ENCODE peak calls at places on chromosomes 4 and X, in seven cellular contexts. One of them, this sample, is unnamed.

GRCh38 chr4:145613546-145614234 is 5.5 kb upstream of the MMAA start:
- DNase-seq in esophagus squamous epithelium: no peak
- DNase-seq in tibial nerve: no peak
- DNase-seq in H1: no peak
- DNase-seq in right lobe of liver: no peak
- DNase-seq in thyroid gland: no peak
- DNase-seq in lower leg skin: no peak
- DNase-seq in this sample: no peak

GRCh38 chr4:73440653-73441052 is 4.6 kb downstream of the AFP start:
- DNase-seq in lower leg skin: no peak
- DNase-seq in tibial nerve: no peak
- DNase-seq in H1: no peak
- DNase-seq in right lobe of liver: no peak
- DNase-seq in thyroid gland: no peak
- DNase-seq in esophagus squamous epithelium: no peak
- DNase-seq in this sample: no peak

GRCh38 chrX:97096385-97096784 is 212.7 kb downstream of the RPA4 start:
- DNase-seq in H1: no peak
- DNase-seq in thyroid gland: no peak
- DNase-seq in right lobe of liver: no peak
- DNase-seq in tibial nerve: no peak
- DNase-seq in esophagus squamous epithelium: no peak
- DNase-seq in lower leg skin: no peak
- DNase-seq in this sample: no peak

GRCh38 chrX:81201692-81202412 is at the start of the genes HMGN5 and SH3BGRL:
- DNase-seq in esophagus squamous epithelium: peak
- DNase-seq in H1: peak
- DNase-seq in tibial nerve: peak
- DNase-seq in thyroid gland: peak
- DNase-seq in lower leg skin: peak
- DNase-seq in right lobe of liver: peak
- DNase-seq in this sample: peak

GRCh38 chr4:78922207-78922606 is 17.0 kb downstream of the PAQR3 start:
- DNase-seq in lower leg skin: no peak
- DNase-seq in esophagus squamous epithelium: no peak
- DNase-seq in thyroid gland: no peak
- DNase-seq in tibial nerve: no peak
- DNase-seq in H1: no peak
- DNase-seq in right lobe of liver: no peak
- DNase-seq in this sample: no peak

GRCh38 chrX:78708171-78708570 is 39.3 kb upstream of the LPAR4 start:
- DNase-seq in right lobe of liver: no peak
- DNase-seq in H1: peak
- DNase-seq in esophagus squamous epithelium: no peak
- DNase-seq in thyroid gland: no peak
- DNase-seq in lower leg skin: no peak
- DNase-seq in tibial nerve: no peak
- DNase-seq in this sample: no peak

GRCh38 chr4:26861434-26862186 is 969 bp downstream of the STIM2 start:
- DNase-seq in H1: no peak
- DNase-seq in esophagus squamous epithelium: peak
- DNase-seq in thyroid gland: peak
- DNase-seq in tibial nerve: peak
- DNase-seq in right lobe of liver: peak
- DNase-seq in lower leg skin: peak
- DNase-seq in this sample: peak

GRCh38 chr4:154465085-154465484 is 26.5 kb downstream of the DCHS2 start:
- DNase-seq in esophagus squamous epithelium: no peak
- DNase-seq in H1: no peak
- DNase-seq in right lobe of liver: no peak
- DNase-seq in thyroid gland: no peak
- DNase-seq in tibial nerve: no peak
- DNase-seq in lower leg skin: no peak
- DNase-seq in this sample: no peak

GRCh38 chr4:3310301-3311094 is 17.7 kb downstream of the RGS12 start:
- DNase-seq in thyroid gland: no peak
- DNase-seq in tibial nerve: no peak
- DNase-seq in lower leg skin: peak
- DNase-seq in right lobe of liver: peak
- DNase-seq in esophagus squamous epithelium: no peak
- DNase-seq in H1: no peak
- DNase-seq in this sample: peak

GRCh38 chr4:171721937-171722336 is 91.3 kb upstream of the GALNTL6 start:
- DNase-seq in thyroid gland: no peak
- DNase-seq in lower leg skin: no peak
- DNase-seq in tibial nerve: no peak
- DNase-seq in right lobe of liver: no peak
- DNase-seq in H1: no peak
- DNase-seq in esophagus squamous epithelium: no peak
- DNase-seq in this sample: no peak

GRCh38 chr4:55251896-55252295 is 94.1 kb upstream of the SRD5A3 start:
- DNase-seq in tibial nerve: no peak
- DNase-seq in esophagus squamous epithelium: no peak
- DNase-seq in right lobe of liver: no peak
- DNase-seq in lower leg skin: no peak
- DNase-seq in thyroid gland: no peak
- DNase-seq in H1: no peak
- DNase-seq in this sample: no peak

GRCh38 chrX:119041175-119041574 is 31.6 kb upstream of the CT47C1 start:
- DNase-seq in esophagus squamous epithelium: no peak
- DNase-seq in tibial nerve: peak
- DNase-seq in thyroid gland: peak
- DNase-seq in H1: no peak
- DNase-seq in lower leg skin: no peak
- DNase-seq in right lobe of liver: no peak
- DNase-seq in this sample: peak

GRCh38 chrX:38052096-38052495 is 45.7 kb downstream of the SYTL5 start:
- DNase-seq in right lobe of liver: no peak
- DNase-seq in esophagus squamous epithelium: no peak
- DNase-seq in H1: no peak
- DNase-seq in tibial nerve: no peak
- DNase-seq in thyroid gland: no peak
- DNase-seq in lower leg skin: no peak
- DNase-seq in this sample: no peak

GRCh38 chrX:96569034-96569433 is 115.6 kb upstream of the DIAPH2 start:
- DNase-seq in H1: no peak
- DNase-seq in thyroid gland: no peak
- DNase-seq in right lobe of liver: no peak
- DNase-seq in esophagus squamous epithelium: no peak
- DNase-seq in lower leg skin: no peak
- DNase-seq in tibial nerve: no peak
- DNase-seq in this sample: no peak

GRCh38 chr4:81562093-81562492 is 90.4 kb upstream of the RASGEF1B start:
- DNase-seq in tibial nerve: no peak
- DNase-seq in lower leg skin: no peak
- DNase-seq in esophagus squamous epithelium: no peak
- DNase-seq in H1: no peak
- DNase-seq in right lobe of liver: no peak
- DNase-seq in thyroid gland: no peak
- DNase-seq in this sample: no peak

GRCh38 chrX:116873678-116874077 is 410.9 kb upstream of the CT83 start:
- DNase-seq in tibial nerve: no peak
- DNase-seq in thyroid gland: no peak
- DNase-seq in esophagus squamous epithelium: no peak
- DNase-seq in right lobe of liver: no peak
- DNase-seq in H1: no peak
- DNase-seq in lower leg skin: no peak
- DNase-seq in this sample: no peak

GRCh38 chr4:149793459-149793858 is 22.2 kb downstream of the IQCM start:
- DNase-seq in lower leg skin: no peak
- DNase-seq in esophagus squamous epithelium: no peak
- DNase-seq in right lobe of liver: no peak
- DNase-seq in tibial nerve: no peak
- DNase-seq in H1: no peak
- DNase-seq in thyroid gland: no peak
- DNase-seq in this sample: no peak

GRCh38 chrX:154384284-154384892 is 5.3 kb downstream of the EMD start:
- DNase-seq in tibial nerve: no peak
- DNase-seq in right lobe of liver: no peak
- DNase-seq in thyroid gland: peak
- DNase-seq in H1: no peak
- DNase-seq in esophagus squamous epithelium: no peak
- DNase-seq in lower leg skin: no peak
- DNase-seq in this sample: no peak

GRCh38 chr4:114479595-114479994 is 119.0 kb upstream of the UGT8 start:
- DNase-seq in right lobe of liver: no peak
- DNase-seq in tibial nerve: no peak
- DNase-seq in lower leg skin: no peak
- DNase-seq in esophagus squamous epithelium: no peak
- DNase-seq in H1: no peak
- DNase-seq in thyroid gland: no peak
- DNase-seq in this sample: no peak

GRCh38 chrX:38717871-38718270 is 83.4 kb upstream of the MID1IP1 start:
- DNase-seq in thyroid gland: no peak
- DNase-seq in H1: no peak
- DNase-seq in right lobe of liver: no peak
- DNase-seq in esophagus squamous epithelium: no peak
- DNase-seq in tibial nerve: no peak
- DNase-seq in lower leg skin: no peak
- DNase-seq in this sample: no peak

GRCh38 chr4:15749001-15749400 is 29.1 kb upstream of the CD38 start:
- DNase-seq in H1: no peak
- DNase-seq in esophagus squamous epithelium: no peak
- DNase-seq in right lobe of liver: no peak
- DNase-seq in lower leg skin: no peak
- DNase-seq in tibial nerve: no peak
- DNase-seq in thyroid gland: no peak
- DNase-seq in this sample: no peak
- H3K4me3 ChIP-seq in H1: no peak
- H3K4me3 ChIP-seq in esophagus squamous epithelium: no peak
- H3K4me3 ChIP-seq in right lobe of liver: no peak
- H3K4me3 ChIP-seq in lower leg skin: no peak
- H3K4me3 ChIP-seq in tibial nerve: no peak
- H3K4me3 ChIP-seq in thyroid gland: no peak
- H3K4me3 ChIP-seq in this sample: no peak

DNA sequence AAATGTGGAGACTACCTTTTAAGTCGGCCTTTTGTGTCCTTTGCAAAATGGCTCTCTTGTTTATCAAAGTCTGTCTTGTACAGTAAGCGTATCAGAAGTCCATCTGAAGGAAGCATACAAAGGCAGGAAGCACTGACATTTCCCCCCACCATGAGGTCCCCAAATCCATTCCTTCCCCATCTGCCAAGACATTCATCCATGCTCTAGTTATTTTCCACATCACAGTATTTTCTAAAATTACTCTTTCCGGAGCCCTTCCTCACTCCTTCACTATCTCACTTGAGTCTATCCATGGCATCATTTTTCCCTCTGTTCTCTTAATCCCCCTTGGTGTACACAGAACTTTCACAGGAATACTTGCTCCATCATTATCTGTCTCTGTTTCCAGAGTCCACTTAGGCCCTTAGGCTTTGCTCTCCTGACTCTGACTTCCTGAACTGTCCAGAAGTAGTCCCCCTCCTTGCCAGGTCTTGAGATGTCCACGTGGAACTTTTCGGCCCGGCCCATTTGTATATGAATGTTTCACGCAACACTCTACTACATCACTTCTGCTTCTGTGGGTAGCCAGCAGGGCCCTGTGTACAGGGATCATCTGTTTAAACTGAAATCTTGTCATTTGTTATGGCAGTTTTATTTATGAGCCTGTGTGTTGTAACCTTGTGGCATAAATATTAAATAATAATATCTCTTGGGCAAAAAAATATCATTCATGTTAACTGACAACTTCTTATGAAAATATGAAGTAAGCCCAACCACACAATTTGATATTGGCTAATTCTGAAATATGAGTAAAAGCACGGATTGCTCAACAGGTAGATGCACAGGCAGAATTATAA is 2.0 kb downstream of the SEL1L3 start:
- DNase-seq in tibial nerve: no peak
- DNase-seq in H1: no peak
- DNase-seq in thyroid gland: no peak
- DNase-seq in esophagus squamous epithelium: peak
- DNase-seq in lower leg skin: no peak
- DNase-seq in right lobe of liver: no peak
- DNase-seq in this sample: peak
- TF ChIP-seq POLR2A in tibial nerve: no peak
- TF ChIP-seq POLR2A in H1: no peak
- TF ChIP-seq POLR2A in thyroid gland: no peak
- TF ChIP-seq POLR2A in esophagus squamous epithelium: no peak
- TF ChIP-seq POLR2A in lower leg skin: no peak
- TF ChIP-seq POLR2A in right lobe of liver: no peak
- TF ChIP-seq POLR2A in this sample: no peak

GRCh38 chr4:169766741-169767140 is 9.0 kb upstream of the HPF1 start:
- DNase-seq in thyroid gland: no peak
- DNase-seq in right lobe of liver: no peak
- DNase-seq in H1: no peak
- DNase-seq in tibial nerve: no peak
- DNase-seq in lower leg skin: no peak
- DNase-seq in esophagus squamous epithelium: no peak
- DNase-seq in this sample: no peak

GRCh38 chr4:169770411-169770810 is 12.7 kb upstream of the HPF1 start:
- DNase-seq in right lobe of liver: no peak
- DNase-seq in thyroid gland: no peak
- DNase-seq in H1: no peak
- DNase-seq in esophagus squamous epithelium: no peak
- DNase-seq in tibial nerve: no peak
- DNase-seq in lower leg skin: no peak
- DNase-seq in this sample: no peak

GRCh38 chr4:169768385-169768784 is 10.6 kb upstream of the HPF1 start:
- DNase-seq in right lobe of liver: no peak
- DNase-seq in thyroid gland: no peak
- DNase-seq in esophagus squamous epithelium: no peak
- DNase-seq in H1: no peak
- DNase-seq in tibial nerve: no peak
- DNase-seq in lower leg skin: no peak
- DNase-seq in this sample: no peak

DNA sequence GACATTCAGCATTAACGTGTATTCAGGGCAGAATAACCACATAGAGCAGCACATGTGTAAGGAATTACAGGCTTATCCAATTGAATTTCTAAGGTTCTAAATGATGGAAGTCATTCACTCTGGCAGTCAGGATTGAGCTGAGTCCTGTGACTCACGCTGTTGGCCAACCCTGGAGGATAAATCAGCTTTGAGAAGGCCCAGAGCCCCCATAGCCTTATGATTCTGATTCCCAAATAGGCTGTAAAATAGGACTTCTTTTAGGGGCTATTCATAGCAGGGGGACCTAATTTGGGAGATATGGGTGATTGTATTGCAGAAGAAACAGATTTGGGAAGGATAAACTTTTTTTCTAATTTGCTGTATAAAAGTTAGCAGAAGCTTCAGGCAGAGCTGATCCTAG is 8.1 kb upstream of the HPF1 start:
- DNase-seq in right lobe of liver: no peak
- DNase-seq in thyroid gland: no peak
- DNase-seq in esophagus squamous epithelium: no peak
- DNase-seq in lower leg skin: no peak
- DNase-seq in tibial nerve: no peak
- DNase-seq in H1: no peak
- DNase-seq in this sample: no peak
- H3K4me3 ChIP-seq in right lobe of liver: no peak
- H3K4me3 ChIP-seq in thyroid gland: no peak
- H3K4me3 ChIP-seq in esophagus squamous epithelium: no peak
- H3K4me3 ChIP-seq in lower leg skin: no peak
- H3K4me3 ChIP-seq in tibial nerve: no peak
- H3K4me3 ChIP-seq in H1: no peak
- H3K4me3 ChIP-seq in this sample: no peak

GRCh38 chr4:57491388-57491787 is 381.2 kb upstream of the IGFBP7 start:
- DNase-seq in esophagus squamous epithelium: no peak
- DNase-seq in thyroid gland: no peak
- DNase-seq in lower leg skin: no peak
- DNase-seq in H1: no peak
- DNase-seq in tibial nerve: no peak
- DNase-seq in right lobe of liver: no peak
- DNase-seq in this sample: no peak
- TF ChIP-seq POLR2A in esophagus squamous epithelium: no peak
- TF ChIP-seq POLR2A in thyroid gland: no peak
- TF ChIP-seq POLR2A in lower leg skin: no peak
- TF ChIP-seq POLR2A in H1: no peak
- TF ChIP-seq POLR2A in tibial nerve: no peak
- TF ChIP-seq POLR2A in right lobe of liver: no peak
- TF ChIP-seq POLR2A in this sample: no peak

GRCh38 chr4:5712931-5713330 is 1.9 kb downstream of the EVC start:
- DNase-seq in H1: no peak
- DNase-seq in lower leg skin: peak
- DNase-seq in right lobe of liver: no peak
- DNase-seq in tibial nerve: no peak
- DNase-seq in esophagus squamous epithelium: no peak
- DNase-seq in thyroid gland: no peak
- DNase-seq in this sample: no peak
- H3K4me3 ChIP-seq in H1: no peak
- H3K4me3 ChIP-seq in lower leg skin: no peak
- H3K4me3 ChIP-seq in right lobe of liver: no peak
- H3K4me3 ChIP-seq in tibial nerve: no peak
- H3K4me3 ChIP-seq in esophagus squamous epithelium: no peak
- H3K4me3 ChIP-seq in thyroid gland: no peak
- H3K4me3 ChIP-seq in this sample: no peak

This sample was measured in heart left ventricle.